ENCODE peak calls at places on chromosome 21, in nine cellular contexts. L is hippocampal formation, O is GM23248, K is endothelial cell, H is stomach, G is skeletal muscle cell, Y is RKO, B is H7, I is G401. D is an unnamed sample.

GRCh38 chr21:29237110-29238051 is 61.3 kb upstream of the BACH1 start:
- DNase-seq in H (no peak), Y (no peak), O (peak; percentile 19), I (peak; percentile 99), L (no peak), G (peak; percentile 74), K (no peak), B (no peak), D (no peak)

GRCh38 chr21:37220433-37220980 is 46.6 kb downstream of the VPS26C start:
- DNase-seq in H (no peak), K (peak; percentile 53), B (peak; percentile 74), G (peak; percentile 17), L (peak; percentile 36), I (peak; percentile 69), O (peak; percentile 69), Y (no peak), D (no peak)

GRCh38 chr21:15005391-15005790 is 59.4 kb downstream of the NRIP1 start:
- DNase-seq in B (peak; percentile 32), K (no peak), L (no peak), I (peak; percentile 76), O (peak; percentile 40), H (no peak), G (no peak), Y (no peak), D (no peak)

GRCh38 chr21:33121715-33122475 is 52.0 kb downstream of the OLIG1 start:
- DNase-seq in Y (no peak), H (no peak), O (peak; percentile 12), B (peak; percentile 93), I (no peak), L (no peak), G (no peak), K (no peak), D (peak; percentile 75)

GRCh38 chr21:18451679-18452078 is 48.1 kb upstream of the TMPRSS15 start:
- DNase-seq in H (no peak), I (no peak), G (no peak), K (no peak), L (no peak), B (no peak), Y (no peak), O (no peak), D (no peak)

GRCh38 chr21:39712976-39713375 is 32.0 kb upstream of the IGSF5 start:
- DNase-seq in L (no peak), H (no peak), G (no peak), Y (no peak), I (no peak), O (no peak), B (no peak), K (no peak), D (peak; percentile 22)

GRCh38 chr21:31267644-31268043 is 76.4 kb downstream of the TIAM1 start:
- DNase-seq in L (no peak), G (no peak), H (no peak), I (peak; percentile 74), B (no peak), Y (no peak), O (no peak), K (no peak), D (no peak)

GRCh38 chr21:17802568-17802967 is 16.6 kb downstream of the C21orf91 start:
- DNase-seq in I (no peak), H (no peak), B (no peak), L (no peak), G (peak; percentile 77), K (no peak), O (peak; percentile 38), Y (peak; percentile 55), D (no peak)

GRCh38 chr21:27954806-27955205 is 987.9 kb upstream of the ADAMTS5 start:
- DNase-seq in Y (no peak), K (no peak), O (peak; percentile 0), G (peak; percentile 48), B (no peak), H (no peak), L (peak; percentile 23), I (peak; percentile 19), D (no peak)

GRCh38 chr21:31235671-31236450 is 108.2 kb downstream of the TIAM1 start:
- DNase-seq in L (no peak), G (no peak), Y (no peak), H (no peak), K (no peak), O (peak; percentile 49), B (no peak), I (peak; percentile 56), D (no peak)

GRCh38 chr21:31616216-31616615 is 43.3 kb upstream of the SOD1 start:
- DNase-seq in L (no peak), H (no peak), O (no peak), Y (no peak), I (no peak), K (no peak), G (no peak), B (no peak), D (no peak)

GRCh38 chr21:43020177-43020576 is 45.8 kb downstream of the PKNOX1 start:
- DNase-seq in O (no peak), K (no peak), B (no peak), H (no peak), I (peak; percentile 66), Y (no peak), L (no peak), G (no peak), D (no peak)

GRCh38 chr21:33492571-33492970 is 1.1 kb upstream of the DNAJC28 start:
- DNase-seq in K (no peak), B (no peak), H (no peak), Y (no peak), O (peak; percentile 41), G (peak; percentile 47), L (no peak), I (no peak), D (no peak)

GRCh38 chr21:28805885-28806284 is 186.8 kb downstream of the LTN1 start:
- DNase-seq in Y (no peak), H (no peak), G (peak; percentile 91), L (no peak), O (peak; percentile 87), B (no peak), I (no peak), K (no peak), D (no peak)

GRCh38 chr21:32320726-32321125 is 22.1 kb downstream of the MRAP start:
- DNase-seq in H (no peak), K (no peak), O (no peak), I (no peak), G (no peak), Y (no peak), L (no peak), B (no peak), D (no peak)

GRCh38 chr21:33543505-33544129 is 779 bp downstream of the SON start:
- DNase-seq in G (peak; percentile 21), K (peak; percentile 80), H (peak; percentile 72), B (no peak), O (peak; percentile 80), Y (peak; percentile 76), L (no peak), I (no peak), D (no peak)